ENCODE peak calls at places on chromosomes 3 and 15, in ten cellular contexts. Q is tibial artery; S is stimulated activated CD4-positive, alpha-beta T cell treated with anti-CD3 and anti-CD28 coated beads, Interleukin-12 subunit alpha, Interleukin-12 subunit beta, amount 100 ng/mL, for 48 hours; X is DMS79 treated with DMSO at 0.1 percent for 48 hours; A is right lobe of liver; Y is GM03348; V is ACHN; U is PC-9; C is Karpas-422; P is A549. G is an unnamed sample.

GRCh38 chr3:97485206-97485605 is 279.4 kb upstream of the ARL6 start:
- DNase-seq in Q (no peak), S (no peak), X (no peak), A (no peak), Y (no peak), V (no peak), U (no peak), C (no peak), P (no peak), G (no peak)

GRCh38 chr3:184567924-184568590 is 6.5 kb downstream of the EPHB3 start:
- DNase-seq in Q (no peak), S (no peak), X (no peak), A (no peak), Y (no peak), V (no peak), U (no peak), C (no peak), P (no peak), G (no peak)

GRCh38 chr3:127688416-127689265 is 15.9 kb downstream of the ABTB1 start:
- DNase-seq in Q (peak; percentile 29), S (no peak), X (peak; percentile 19), A (peak; percentile 20), Y (peak; percentile 45), V (no peak), U (no peak), C (no peak), P (no peak), G (no peak)

GRCh38 chr3:112061152-112061551 is 25.0 kb upstream of the C3orf52 start:
- DNase-seq in Q (no peak), S (no peak), X (no peak), A (no peak), Y (peak; percentile 40), V (peak; percentile 62), U (no peak), C (no peak), P (no peak), G (no peak)

GRCh38 chr3:129596194-129597086 is 10.0 kb downstream of the PLXND1 start:
- DNase-seq in Q (peak; percentile 90), S (no peak), X (no peak), A (peak; percentile 66), Y (peak; percentile 97), V (no peak), U (peak; percentile 54), C (no peak), P (peak; percentile 44), G (no peak)

GRCh38 chr15:59371458-59372351 is 966 bp downstream of the MYO1E start:
- DNase-seq in Q (peak; percentile 33), S (no peak), X (no peak), A (peak; percentile 66), Y (peak; percentile 84), V (peak; percentile 32), U (peak; percentile 65), C (no peak), P (no peak), G (no peak)

GRCh38 chr15:22265056-22265945 is 185.0 kb downstream of the OR4M2 start:
- DNase-seq in Q (no peak), S (no peak), X (no peak), A (no peak), Y (no peak), V (no peak), U (no peak), C (no peak), P (no peak), G (no peak)

GRCh38 chr3:188486126-188486525 is 332.2 kb downstream of the LPP start:
- DNase-seq in Q (no peak), S (no peak), X (no peak), A (no peak), Y (peak; percentile 42), V (no peak), U (no peak), C (no peak), P (no peak), G (no peak)

GRCh38 chr3:3127432-3128010 is 781 bp downstream of the TRNT1 start:
- DNase-seq in Q (no peak), S (peak; percentile 30), X (no peak), A (no peak), Y (peak; percentile 25), V (peak; percentile 7), U (peak; percentile 3), C (peak; percentile 51), P (peak; percentile 19), G (no peak)

GRCh38 chr3:58188921-58189451 is 21.8 kb downstream of the DNASE1L3 start:
- DNase-seq in Q (no peak), S (no peak), X (no peak), A (peak; percentile 74), Y (no peak), V (no peak), U (no peak), C (no peak), P (no peak), G (no peak)

GRCh38 chr15:77853008-77853328 is 220.3 kb upstream of the LINGO1 start:
- DNase-seq in Q (no peak), S (no peak), X (no peak), A (no peak), Y (no peak), V (no peak), U (no peak), C (no peak), P (no peak), G (no peak)

GRCh38 chr15:40439461-40440299 is 1.1 kb upstream of the BAHD1 start:
- DNase-seq in Q (peak; percentile 42), S (no peak), X (peak; percentile 41), A (no peak), Y (peak; percentile 73), V (peak; percentile 41), U (peak; percentile 53), C (peak; percentile 62), P (peak; percentile 18), G (peak; percentile 58)

GRCh38 chr15:78449220-78449999 is 11.4 kb downstream of the IREB2 start:
- DNase-seq in Q (no peak), S (no peak), X (peak; percentile 60), A (no peak), Y (no peak), V (no peak), U (no peak), C (no peak), P (no peak), G (no peak)

GRCh38 chr15:29092376-29093064 is 177.1 kb downstream of the NSMCE3 start:
- DNase-seq in Q (peak; percentile 15), S (no peak), X (no peak), A (no peak), Y (no peak), V (no peak), U (no peak), C (no peak), P (no peak), G (no peak)

GRCh38 chr15:31263751-31264533 is 62.7 kb upstream of the KLF13 start:
- DNase-seq in Q (peak; percentile 64), S (peak; percentile 63), X (peak; percentile 37), A (peak; percentile 83), Y (no peak), V (no peak), U (no peak), C (peak; percentile 95), P (no peak), G (no peak)

GRCh38 chr15:43086551-43086950 is 19.3 kb downstream of the UBR1 start:
- DNase-seq in Q (no peak), S (no peak), X (no peak), A (no peak), Y (peak; percentile 14), V (no peak), U (no peak), C (no peak), P (no peak), G (no peak)

GRCh38 chr3:107619549-107619948 is 96.8 kb downstream of the BBX start:
- DNase-seq in Q (no peak), S (no peak), X (no peak), A (no peak), Y (no peak), V (peak; percentile 31), U (no peak), C (no peak), P (no peak), G (no peak)

GRCh38 chr3:106748471-106748870 is 628.8 kb upstream of the CCDC54 start:
- DNase-seq in Q (no peak), S (no peak), X (no peak), A (no peak), Y (no peak), V (no peak), U (no peak), C (no peak), P (no peak), G (no peak)

GRCh38 chr15:57526615-57527014 is 65.1 kb upstream of the MYZAP start:
- DNase-seq in Q (no peak), S (no peak), X (no peak), A (no peak), Y (no peak), V (no peak), U (no peak), C (no peak), P (no peak), G (no peak)

GRCh38 chr3:158847885-158848284 is 46.0 kb downstream of the MFSD1 start:
- DNase-seq in Q (no peak), S (no peak), X (peak; percentile 14), A (no peak), Y (no peak), V (no peak), U (no peak), C (no peak), P (no peak), G (no peak)